ENCODE peak calls at places on chromosomes 2 and 18, in four cellular contexts. O is gastrocnemius medialis, M is H1, R is heart right ventricle. T is an unnamed sample.

GRCh38 chr2:102013200-102014040 is 21.7 kb downstream of the IL1R2 start:
- DNase-seq in O (no peak), M (no peak), R (no peak), T (no peak)

GRCh38 chr18:3610818-3611217 is 160.8 kb downstream of the TGIF1 start:
- DNase-seq in O (no peak), M (no peak), R (no peak), T (no peak)

GRCh38 chr2:82796132-82796531 is 1662.9 kb downstream of the SUCLG1 start:
- DNase-seq in O (no peak), M (no peak), R (no peak), T (no peak)

GRCh38 chr2:241390301-241391206 is 34.5 kb downstream of the FARP2 start:
- DNase-seq in O (no peak), M (no peak), R (no peak), T (no peak)

GRCh38 chr2:160695402-160696060 is 201.9 kb upstream of the RBMS1 start:
- DNase-seq in O (peak; percentile 12), M (no peak), R (no peak), T (no peak)

GRCh38 chr2:111168528-111168929 is 47.8 kb downstream of the BCL2L11 start:
- DNase-seq in O (peak; percentile 85), M (no peak), R (peak; percentile 28), T (peak; percentile 46)

GRCh38 chr18:2515408-2515807 is 55.9 kb downstream of the METTL4 start:
- DNase-seq in O (no peak), M (no peak), R (no peak), T (peak; percentile 92)

GRCh38 chr2:111017909-111018308 is 102.8 kb upstream of the BCL2L11 start:
- DNase-seq in O (no peak), M (no peak), R (no peak), T (no peak)

GRCh38 chr2:230685165-230685560 is 27.5 kb upstream of the CAB39 start:
- DNase-seq in O (no peak), M (no peak), R (no peak), T (no peak)

GRCh38 chr2:86518498-86518897 is 44.7 kb downstream of the CHMP3 start:
- DNase-seq in O (no peak), M (no peak), R (no peak), T (no peak)

GRCh38 chr2:32558492-32558891 is 69.4 kb upstream of the TTC27 start:
- DNase-seq in O (no peak), M (no peak), R (no peak), T (no peak)

GRCh38 chr2:108949316-108950299 is 39.4 kb downstream of the EDAR start:
- DNase-seq in O (no peak), M (no peak), R (no peak), T (no peak)

GRCh38 chr18:44754567-44754966 is 73.9 kb downstream of the SETBP1 start:
- DNase-seq in O (no peak), M (no peak), R (no peak), T (no peak)

GRCh38 chr2:10469955-10470568 is 21.9 kb upstream of the ODC1 start:
- DNase-seq in O (no peak), M (no peak), R (no peak), T (no peak)

GRCh38 chr2:66498597-66498910 is 63.6 kb downstream of the MEIS1 start:
- DNase-seq in O (no peak), M (no peak), R (no peak), T (no peak)

GRCh38 chr2:173326806-173327205 is 27.9 kb upstream of the CDCA7 start:
- DNase-seq in O (no peak), M (no peak), R (no peak), T (no peak)

GRCh38 chr2:159157361-159158045 is 129.0 kb downstream of the WDSUB1 start:
- DNase-seq in O (no peak), M (no peak), R (no peak), T (no peak)

GRCh38 chr2:112604952-112605351 is 20.5 kb downstream of the CHCHD5 start:
- DNase-seq in O (no peak), M (no peak), R (no peak), T (no peak)

GRCh38 chr18:41449612-41450011 is 505.4 kb upstream of the PIK3C3 start:
- DNase-seq in O (no peak), M (no peak), R (no peak), T (no peak)

GRCh38 chr2:203878060-203878459 is 10.5 kb downstream of the CTLA4 start:
- DNase-seq in O (no peak), M (no peak), R (no peak), T (no peak)
- H3K4me1 ChIP-seq in O (no peaks in the 10 kb centered on the region), M (no peaks in the 10 kb centered on the region), R (no peaks in the 10 kb centered on the region), T (no peaks in the 10 kb centered on the region)

GRCh38 chr2:170227467-170228075 is 49.6 kb downstream of the MYO3B start:
- DNase-seq in O (no peak), M (no peak), R (no peak), T (no peak)

GRCh38 chr2:170228429-170228828 is 50.5 kb downstream of the MYO3B start:
- DNase-seq in O (no peak), M (no peak), R (no peak), T (no peak)

GRCh38 chr2:170229125-170229524 is 51.2 kb downstream of the MYO3B start:
- DNase-seq in O (no peak), M (no peak), R (no peak), T (no peak)

GRCh38 chr2:170226216-170226615 is 48.3 kb downstream of the MYO3B start:
- DNase-seq in O (no peak), M (no peak), R (no peak), T (no peak)

GRCh38 chr2:170229744-170230143 is 51.8 kb downstream of the MYO3B start:
- DNase-seq in O (no peak), M (no peak), R (no peak), T (no peak)
- H3K9me3 ChIP-seq in O (no peaks in the 10 kb centered on the region), M (no peaks in the 10 kb centered on the region), R (no peaks in the 10 kb centered on the region), T (no peaks in the 10 kb centered on the region)

GRCh38 chr2:9248363-9248762 is 41.8 kb downstream of the ASAP2 start:
- DNase-seq in O (no peak), M (no peak), R (no peak), T (no peak)
- H3K4me1 ChIP-seq in O (peaks cover 23% of the 10 kb centered on the region), M (peaks cover 15% of the 10 kb centered on the region), R (peaks cover 68% of the 10 kb centered on the region), T (peaks cover 64% of the 10 kb centered on the region)

DNA sequence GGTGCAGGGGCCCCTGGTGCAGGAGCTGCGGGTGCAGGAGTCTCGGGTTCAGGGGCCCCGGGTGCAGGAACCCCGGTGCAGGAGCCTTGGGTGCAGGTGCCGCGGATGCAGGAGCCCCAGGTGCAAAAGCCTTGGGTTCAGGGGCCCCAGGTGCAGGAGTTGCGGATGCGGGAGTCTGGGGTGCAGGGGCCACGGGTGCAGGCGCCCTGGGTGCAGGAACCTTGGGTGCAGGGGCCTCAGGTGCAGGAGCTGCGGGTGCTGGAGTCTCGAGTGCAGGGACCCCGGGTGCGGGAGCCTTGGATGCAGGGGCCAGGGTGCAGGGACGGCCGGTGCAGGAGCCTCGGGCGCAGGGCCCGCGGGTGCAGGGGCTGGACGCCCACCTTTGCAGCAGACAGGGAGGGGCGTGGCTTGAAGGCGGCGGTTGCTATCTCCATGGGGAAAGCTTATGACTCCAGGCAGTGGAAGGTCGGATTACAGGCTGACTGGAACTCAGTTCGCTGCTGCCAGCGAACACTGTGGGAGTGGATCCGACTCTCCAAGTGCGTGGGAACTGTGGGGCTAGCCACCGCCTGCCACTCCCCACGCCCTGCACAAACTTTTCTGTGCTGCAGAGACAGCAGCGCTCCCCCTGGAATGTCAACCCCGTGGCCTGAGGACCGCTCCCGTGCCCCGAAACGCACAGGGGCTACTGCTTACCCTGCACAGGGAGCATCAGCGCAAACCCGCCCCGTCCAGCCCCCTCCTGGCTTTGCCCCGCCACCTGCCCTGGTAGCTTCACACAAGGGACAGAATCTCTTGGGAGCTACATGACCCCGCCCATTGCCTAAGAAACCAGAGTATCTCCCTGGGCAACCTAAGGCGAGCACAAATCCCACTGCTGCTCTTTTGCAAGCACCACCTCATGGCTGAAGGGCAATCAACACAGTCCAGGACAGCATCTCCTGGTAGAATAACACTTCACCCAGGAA is 40.3 kb downstream of the COPS9 start:
- DNase-seq in O (no peak), M (no peak), R (no peak), T (no peak)
- H3K9me3 ChIP-seq in O (no peaks in the 10 kb centered on the region), M (no peaks in the 10 kb centered on the region), R (no peaks in the 10 kb centered on the region), T (no peaks in the 10 kb centered on the region)

T was measured in SJSA1.